ENCODE peak calls at places on chromosomes 4 and X, in ten cellular contexts. D is HCT116; A is spleen; P is fibroblast of lung; R is CD8-positive, alpha-beta T cell; T is heart left ventricle; H is stomach; Y is mesendoderm; G is upper lobe of right lung; M is lower lobe of right lung. L is an unnamed sample.

GRCh38 chrX:138191998-138192397 is 519.5 kb downstream of the FGF13 start:
- DNase-seq in G (no peak), R (no peak), H (no peak), A (no peak), M (no peak), T (no peak), P (peak; percentile 22), Y (peak; percentile 62), D (no peak), L (no peak)

GRCh38 chr4:178196751-178197150 is 754.5 kb upstream of the AGA start:
- DNase-seq in A (no peak), T (no peak), Y (no peak), G (no peak), M (no peak), R (no peak), P (peak; percentile 40), H (no peak), D (no peak), L (no peak)

GRCh38 chr4:186104114-186104894 is at the start of gene FAM149A:
- DNase-seq in H (peak; percentile 89), D (peak; percentile 19), G (peak; percentile 89), T (no peak), A (peak; percentile 86), Y (peak; percentile 34), M (peak; percentile 86), R (no peak), P (peak; percentile 6), L (peak; percentile 55)

GRCh38 chr4:101961144-101961543 is 170.6 kb downstream of the BANK1 start:
- DNase-seq in H (no peak), P (peak; percentile 67), M (peak; percentile 36), G (no peak), D (peak; percentile 18), R (no peak), Y (peak; percentile 69), T (no peak), A (no peak), L (no peak)

GRCh38 chrX:40539214-40540142 is 41.3 kb upstream of the ATP6AP2 start:
- DNase-seq in T (peak; percentile 65), H (no peak), Y (peak; percentile 59), A (peak; percentile 86), M (peak; percentile 74), R (peak; percentile 50), G (peak; percentile 80), P (peak; percentile 60), D (no peak), L (no peak)

GRCh38 chrX:138939038-138939437 is 227.5 kb upstream of the FGF13 start:
- DNase-seq in M (no peak), H (no peak), G (no peak), A (no peak), P (no peak), R (no peak), Y (no peak), T (no peak), D (no peak), L (no peak)

GRCh38 chr4:96685691-96686090 is 845.8 kb downstream of the PDHA2 start:
- DNase-seq in R (no peak), T (no peak), A (no peak), Y (no peak), M (no peak), D (no peak), H (no peak), P (no peak), G (no peak), L (no peak)

GRCh38 chrX:132842839-132843238 is 115.6 kb downstream of the HS6ST2 start:
- DNase-seq in T (no peak), Y (peak; percentile 34), G (no peak), P (no peak), R (no peak), M (no peak), H (no peak), A (no peak), D (no peak), L (no peak)

GRCh38 chr4:143642611-143643010 is 57.9 kb downstream of the FREM3 start:
- DNase-seq in H (no peak), G (no peak), T (no peak), M (no peak), D (no peak), R (no peak), A (no peak), Y (no peak), P (no peak), L (no peak)

GRCh38 chrX:134181261-134181660 is 55.7 kb upstream of the CCDC160 start:
- DNase-seq in Y (peak; percentile 83), G (no peak), R (no peak), T (no peak), M (no peak), H (no peak), D (no peak), P (no peak), A (no peak), L (no peak)
- H3K4me1 ChIP-seq in Y (no peaks in the 10 kb centered on the region), G (no peaks in the 10 kb centered on the region), R (peaks cover 9% of the 10 kb centered on the region), T (no peaks in the 10 kb centered on the region), M (no peaks in the 10 kb centered on the region), H (no peaks in the 10 kb centered on the region), D (no peaks in the 10 kb centered on the region), P (no peaks in the 10 kb centered on the region), A (no peaks in the 10 kb centered on the region), L (no peaks in the 10 kb centered on the region)

GRCh38 chr4:16826397-16826910 is 72.0 kb downstream of the LDB2 start:
- DNase-seq in T (no peak), M (no peak), D (no peak), A (no peak), P (no peak), Y (no peak), G (no peak), H (no peak), R (no peak), L (no peak)
- H3K27ac ChIP-seq in T (no peak overlapping the region), M (no peak overlapping the region), D (no peak overlapping the region), A (no peak overlapping the region), P (no peak overlapping the region), Y (no peak overlapping the region), G (no peak overlapping the region), H (no peak overlapping the region), R (no peak overlapping the region), L (no peak overlapping the region)

GRCh38 chrX:107935200-107935599 is 47.0 kb downstream of the TEX13B start:
- DNase-seq in H (no peak), T (no peak), A (no peak), M (no peak), G (no peak), D (no peak), P (peak; percentile 59), R (no peak), Y (peak; percentile 1), L (no peak)

GRCh38 chrX:107940095-107940494 is 42.1 kb downstream of the TEX13B start:
- DNase-seq in M (no peak), D (no peak), P (no peak), G (no peak), R (no peak), T (no peak), A (no peak), H (no peak), Y (peak; percentile 13), L (no peak)

GRCh38 chrX:107936434-107936730 is 45.8 kb downstream of the TEX13B start:
- DNase-seq in Y (no peak), P (no peak), A (no peak), M (no peak), H (no peak), D (no peak), G (no peak), T (no peak), R (no peak), L (no peak)

GRCh38 chrX:107934262-107934661 is 47.9 kb downstream of the TEX13B start:
- DNase-seq in Y (no peak), R (no peak), M (no peak), A (no peak), G (no peak), T (no peak), D (no peak), P (no peak), H (no peak), L (no peak)

DNA sequence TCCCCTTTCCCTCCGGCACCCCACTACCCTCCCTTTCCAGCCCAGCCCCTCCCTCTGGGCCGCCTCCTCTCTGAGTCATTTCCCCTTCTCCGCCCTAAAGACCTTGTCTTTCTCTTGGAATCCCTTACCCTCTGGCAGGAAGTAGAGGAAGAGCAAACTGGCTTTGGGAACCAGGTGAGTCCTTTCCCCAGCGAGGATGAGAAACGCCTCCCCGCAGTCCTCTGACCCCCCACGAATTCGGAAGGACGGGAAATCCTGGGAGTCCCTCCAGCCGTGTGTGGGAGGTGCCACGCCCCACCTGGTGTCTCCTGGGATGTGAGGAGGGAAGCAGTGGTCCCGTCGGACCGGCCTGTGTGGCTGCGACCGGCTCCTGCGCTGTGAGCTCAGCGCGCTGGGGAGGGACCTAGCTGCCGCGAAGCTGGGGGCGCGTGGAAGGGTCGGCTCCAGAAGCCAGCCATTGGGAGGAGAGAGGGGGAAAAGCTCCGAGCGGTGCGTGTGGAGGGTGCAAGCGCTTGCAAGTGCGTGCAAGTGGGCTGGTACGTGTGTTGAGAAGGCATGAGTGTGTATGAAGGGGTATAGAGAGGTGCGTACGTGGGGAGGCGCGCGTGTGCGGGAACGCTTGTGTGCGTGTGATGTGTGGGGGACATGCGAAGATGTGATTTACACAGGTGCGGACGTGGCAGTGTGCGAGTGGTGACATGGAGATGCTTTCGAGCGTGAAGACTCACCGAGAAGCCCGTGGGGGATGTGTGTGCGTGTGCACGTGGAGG is 46.3 kb downstream of the TEX13B start:
- DNase-seq in R (no peak), G (no peak), M (no peak), A (no peak), Y (peak; percentile 42), H (no peak), P (peak; percentile 12), D (no peak), T (no peak), L (no peak)
- H3K4me3 ChIP-seq in R (no peak overlapping the region), G (no peak overlapping the region), M (peak overlapping the region; percentile 14), A (no peak overlapping the region), Y (peak overlapping the region; percentile 37), H (peak overlapping the region; percentile 26), P (peak overlapping the region; percentile 40), D (no peak overlapping the region), T (peak overlapping the region; percentile 39), L (no peak overlapping the region)

DNA sequence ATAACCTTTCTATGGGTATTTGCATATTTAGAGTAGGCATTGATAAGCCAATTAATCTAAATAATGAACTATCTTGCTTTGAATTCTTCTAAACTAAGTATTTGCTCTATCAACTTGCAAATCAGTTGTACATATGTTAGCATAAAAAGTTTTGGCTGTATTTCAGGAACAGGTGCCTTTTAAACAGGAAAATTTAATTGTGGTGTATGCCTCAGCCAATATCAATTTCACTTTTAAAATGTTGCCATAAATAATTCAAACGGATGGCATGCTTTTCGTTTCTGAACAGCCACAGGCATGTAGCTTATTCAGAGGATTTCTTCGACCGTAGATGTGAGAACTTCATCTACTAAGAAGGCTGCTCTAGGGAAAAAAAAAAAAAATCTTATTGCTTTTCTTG is 99.9 kb downstream of the DCLK2 start:
- DNase-seq in T (no peak), H (no peak), D (no peak), M (no peak), G (no peak), P (peak; percentile 90), R (no peak), Y (no peak), A (no peak), L (no peak)
- H3K4me1 ChIP-seq in T (peaks cover 70% of the 10 kb centered on the region), H (no peaks in the 10 kb centered on the region), D (no peaks in the 10 kb centered on the region), M (peaks cover 15% of the 10 kb centered on the region), G (peaks cover 11% of the 10 kb centered on the region), P (peaks cover 3% of the 10 kb centered on the region), R (no peaks in the 10 kb centered on the region), Y (no peaks in the 10 kb centered on the region), A (no peaks in the 10 kb centered on the region), L (peaks cover 4% of the 10 kb centered on the region)